ENCODE peak calls at places on chromosomes 2 and 18, in seven cellular contexts. One of them, this sample, is unnamed.

GRCh38 chr2:5698171-5698570 is 6.0 kb downstream of the SOX11 start:
- DNase-seq in IMR-90: no peak
- DNase-seq in dorsolateral prefrontal cortex: no peak
- DNase-seq in WERI-Rb-1: no peak
- DNase-seq in SK-N-SH: no peak
- DNase-seq in mucosa of descending colon: no peak
- DNase-seq in AG09309: no peak
- DNase-seq in this sample: no peak

GRCh38 chr18:36078751-36079529 is 11.6 kb upstream of the RPRD1A start:
- DNase-seq in IMR-90: peak; percentile 71
- DNase-seq in dorsolateral prefrontal cortex: no peak
- DNase-seq in WERI-Rb-1: no peak
- DNase-seq in SK-N-SH: no peak
- DNase-seq in mucosa of descending colon: no peak
- DNase-seq in AG09309: peak; percentile 33
- DNase-seq in this sample: no peak

GRCh38 chr2:201996681-201997254 is 36.9 kb upstream of the FZD7 start:
- DNase-seq in IMR-90: no peak
- DNase-seq in dorsolateral prefrontal cortex: no peak
- DNase-seq in WERI-Rb-1: no peak
- DNase-seq in SK-N-SH: peak; percentile 69
- DNase-seq in mucosa of descending colon: no peak
- DNase-seq in AG09309: no peak
- DNase-seq in this sample: no peak

GRCh38 chr18:13159579-13159978 is 59.0 kb upstream of the LDLRAD4 start:
- DNase-seq in IMR-90: peak; percentile 73
- DNase-seq in dorsolateral prefrontal cortex: no peak
- DNase-seq in WERI-Rb-1: peak; percentile 44
- DNase-seq in SK-N-SH: peak; percentile 73
- DNase-seq in mucosa of descending colon: no peak
- DNase-seq in AG09309: peak; percentile 33
- DNase-seq in this sample: no peak

GRCh38 chr18:9787716-9788115 is 79.6 kb downstream of the RAB31 start:
- DNase-seq in IMR-90: peak; percentile 48
- DNase-seq in dorsolateral prefrontal cortex: no peak
- DNase-seq in WERI-Rb-1: no peak
- DNase-seq in SK-N-SH: no peak
- DNase-seq in mucosa of descending colon: no peak
- DNase-seq in AG09309: no peak
- DNase-seq in this sample: no peak

GRCh38 chr2:23595601-23596251 is 210.7 kb downstream of the KLHL29 start:
- DNase-seq in IMR-90: peak; percentile 13
- DNase-seq in dorsolateral prefrontal cortex: peak; percentile 45
- DNase-seq in WERI-Rb-1: no peak
- DNase-seq in SK-N-SH: no peak
- DNase-seq in mucosa of descending colon: no peak
- DNase-seq in AG09309: no peak
- DNase-seq in this sample: no peak

GRCh38 chr2:215652432-215652831 is 216.6 kb upstream of the FN1 start:
- DNase-seq in IMR-90: peak; percentile 93
- DNase-seq in dorsolateral prefrontal cortex: no peak
- DNase-seq in WERI-Rb-1: no peak
- DNase-seq in SK-N-SH: no peak
- DNase-seq in mucosa of descending colon: no peak
- DNase-seq in AG09309: peak; percentile 62
- DNase-seq in this sample: no peak

GRCh38 chr2:1491751-1492150 is 78.5 kb downstream of the TPO start:
- DNase-seq in IMR-90: no peak
- DNase-seq in dorsolateral prefrontal cortex: no peak
- DNase-seq in WERI-Rb-1: no peak
- DNase-seq in SK-N-SH: no peak
- DNase-seq in mucosa of descending colon: no peak
- DNase-seq in AG09309: no peak
- DNase-seq in this sample: no peak

GRCh38 chr2:218890369-218890768 is 9.7 kb downstream of the WNT10A start:
- DNase-seq in IMR-90: no peak
- DNase-seq in dorsolateral prefrontal cortex: no peak
- DNase-seq in WERI-Rb-1: no peak
- DNase-seq in SK-N-SH: no peak
- DNase-seq in mucosa of descending colon: no peak
- DNase-seq in AG09309: no peak
- DNase-seq in this sample: no peak

GRCh38 chr2:109126501-109126860 is 2.5 kb upstream of the SH3RF3 start:
- DNase-seq in IMR-90: peak; percentile 92
- DNase-seq in dorsolateral prefrontal cortex: no peak
- DNase-seq in WERI-Rb-1: peak; percentile 16
- DNase-seq in SK-N-SH: no peak
- DNase-seq in mucosa of descending colon: no peak
- DNase-seq in AG09309: peak; percentile 80
- DNase-seq in this sample: no peak

GRCh38 chr2:112730791-112731190 is 10.0 kb downstream of the NT5DC4 start:
- DNase-seq in IMR-90: no peak
- DNase-seq in dorsolateral prefrontal cortex: no peak
- DNase-seq in WERI-Rb-1: no peak
- DNase-seq in SK-N-SH: no peak
- DNase-seq in mucosa of descending colon: no peak
- DNase-seq in AG09309: no peak
- DNase-seq in this sample: no peak

GRCh38 chr18:58497845-58498244 is 131.0 kb downstream of the ALPK2 start:
- DNase-seq in IMR-90: peak; percentile 48
- DNase-seq in dorsolateral prefrontal cortex: no peak
- DNase-seq in WERI-Rb-1: no peak
- DNase-seq in SK-N-SH: no peak
- DNase-seq in mucosa of descending colon: no peak
- DNase-seq in AG09309: no peak
- DNase-seq in this sample: no peak

GRCh38 chr2:232632904-232633412 is 446 bp upstream of the EFHD1 start:
- DNase-seq in IMR-90: no peak
- DNase-seq in dorsolateral prefrontal cortex: peak; percentile 74
- DNase-seq in WERI-Rb-1: no peak
- DNase-seq in SK-N-SH: no peak
- DNase-seq in mucosa of descending colon: no peak
- DNase-seq in AG09309: no peak
- DNase-seq in this sample: no peak
- TF ChIP-seq CTCF in IMR-90: no peak
- TF ChIP-seq CTCF in dorsolateral prefrontal cortex: peak; percentile 53
- TF ChIP-seq CTCF in WERI-Rb-1: peak; percentile 22
- TF ChIP-seq CTCF in SK-N-SH: peak; percentile 19
- TF ChIP-seq CTCF in mucosa of descending colon: no peak
- TF ChIP-seq CTCF in AG09309: no peak
- TF ChIP-seq CTCF in this sample: no peak

GRCh38 chr2:203376173-203376572 is 48.0 kb downstream of the ABI2 start:
- DNase-seq in IMR-90: no peak
- DNase-seq in dorsolateral prefrontal cortex: no peak
- DNase-seq in WERI-Rb-1: no peak
- DNase-seq in SK-N-SH: no peak
- DNase-seq in mucosa of descending colon: no peak
- DNase-seq in AG09309: no peak
- DNase-seq in this sample: no peak
- TF ChIP-seq CTCF in IMR-90: no peak
- TF ChIP-seq CTCF in dorsolateral prefrontal cortex: no peak
- TF ChIP-seq CTCF in WERI-Rb-1: no peak
- TF ChIP-seq CTCF in SK-N-SH: no peak
- TF ChIP-seq CTCF in mucosa of descending colon: no peak
- TF ChIP-seq CTCF in AG09309: no peak
- TF ChIP-seq CTCF in this sample: peak; percentile 16

GRCh38 chr2:10909996-10910341 is 1.8 kb upstream of the KCNF1 start:
- DNase-seq in IMR-90: no peak
- DNase-seq in dorsolateral prefrontal cortex: no peak
- DNase-seq in WERI-Rb-1: no peak
- DNase-seq in SK-N-SH: no peak
- DNase-seq in mucosa of descending colon: no peak
- DNase-seq in AG09309: no peak
- DNase-seq in this sample: no peak
- TF ChIP-seq CTCF in IMR-90: no peak
- TF ChIP-seq CTCF in dorsolateral prefrontal cortex: no peak
- TF ChIP-seq CTCF in WERI-Rb-1: no peak
- TF ChIP-seq CTCF in SK-N-SH: no peak
- TF ChIP-seq CTCF in mucosa of descending colon: no peak
- TF ChIP-seq CTCF in AG09309: no peak
- TF ChIP-seq CTCF in this sample: peak; percentile 71

DNA sequence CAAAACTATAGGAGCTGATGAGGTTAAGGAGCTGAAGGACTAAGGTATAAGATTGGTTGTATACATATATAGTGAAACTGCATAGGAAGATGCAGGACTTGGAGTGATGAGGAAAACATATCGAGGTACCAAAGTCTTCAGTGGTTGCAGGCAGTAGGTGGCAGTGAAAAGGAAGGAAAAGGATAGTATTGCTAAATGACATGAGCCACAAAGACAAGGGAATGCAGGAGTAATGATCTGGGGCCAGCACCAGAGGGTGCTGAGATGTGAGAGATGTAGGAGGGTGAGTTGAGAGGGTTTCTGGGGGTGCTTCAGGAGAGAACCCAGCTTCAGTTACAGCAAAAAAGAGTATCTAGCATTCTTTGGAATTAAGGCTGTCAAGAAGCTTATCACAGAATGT is 172.2 kb upstream of the MYO3B start:
- DNase-seq in IMR-90: no peak
- DNase-seq in dorsolateral prefrontal cortex: no peak
- DNase-seq in WERI-Rb-1: no peak
- DNase-seq in SK-N-SH: no peak
- DNase-seq in mucosa of descending colon: no peak
- DNase-seq in AG09309: no peak
- DNase-seq in this sample: no peak
- TF ChIP-seq CTCF in IMR-90: no peak
- TF ChIP-seq CTCF in dorsolateral prefrontal cortex: no peak
- TF ChIP-seq CTCF in WERI-Rb-1: no peak
- TF ChIP-seq CTCF in SK-N-SH: no peak
- TF ChIP-seq CTCF in mucosa of descending colon: no peak
- TF ChIP-seq CTCF in AG09309: no peak
- TF ChIP-seq CTCF in this sample: no peak

GRCh38 chr2:9113262-9113661 is 93.3 kb upstream of the ASAP2 start:
- DNase-seq in IMR-90: no peak
- DNase-seq in dorsolateral prefrontal cortex: no peak
- DNase-seq in WERI-Rb-1: no peak
- DNase-seq in SK-N-SH: no peak
- DNase-seq in mucosa of descending colon: no peak
- DNase-seq in AG09309: no peak
- DNase-seq in this sample: no peak

GRCh38 chr2:9112079-9112721 is 94.4 kb upstream of the ASAP2 start:
- DNase-seq in IMR-90: peak; percentile 96
- DNase-seq in dorsolateral prefrontal cortex: no peak
- DNase-seq in WERI-Rb-1: no peak
- DNase-seq in SK-N-SH: peak; percentile 58
- DNase-seq in mucosa of descending colon: no peak
- DNase-seq in AG09309: peak; percentile 67
- DNase-seq in this sample: no peak

GRCh38 chr2:9109871-9110270 is 96.7 kb upstream of the ASAP2 start:
- DNase-seq in IMR-90: no peak
- DNase-seq in dorsolateral prefrontal cortex: no peak
- DNase-seq in WERI-Rb-1: no peak
- DNase-seq in SK-N-SH: no peak
- DNase-seq in mucosa of descending colon: no peak
- DNase-seq in AG09309: no peak
- DNase-seq in this sample: no peak

GRCh38 chr2:9110346-9110884 is 96.2 kb upstream of the ASAP2 start:
- DNase-seq in IMR-90: no peak
- DNase-seq in dorsolateral prefrontal cortex: no peak
- DNase-seq in WERI-Rb-1: no peak
- DNase-seq in SK-N-SH: peak; percentile 44
- DNase-seq in mucosa of descending colon: no peak
- DNase-seq in AG09309: no peak
- DNase-seq in this sample: no peak

DNA sequence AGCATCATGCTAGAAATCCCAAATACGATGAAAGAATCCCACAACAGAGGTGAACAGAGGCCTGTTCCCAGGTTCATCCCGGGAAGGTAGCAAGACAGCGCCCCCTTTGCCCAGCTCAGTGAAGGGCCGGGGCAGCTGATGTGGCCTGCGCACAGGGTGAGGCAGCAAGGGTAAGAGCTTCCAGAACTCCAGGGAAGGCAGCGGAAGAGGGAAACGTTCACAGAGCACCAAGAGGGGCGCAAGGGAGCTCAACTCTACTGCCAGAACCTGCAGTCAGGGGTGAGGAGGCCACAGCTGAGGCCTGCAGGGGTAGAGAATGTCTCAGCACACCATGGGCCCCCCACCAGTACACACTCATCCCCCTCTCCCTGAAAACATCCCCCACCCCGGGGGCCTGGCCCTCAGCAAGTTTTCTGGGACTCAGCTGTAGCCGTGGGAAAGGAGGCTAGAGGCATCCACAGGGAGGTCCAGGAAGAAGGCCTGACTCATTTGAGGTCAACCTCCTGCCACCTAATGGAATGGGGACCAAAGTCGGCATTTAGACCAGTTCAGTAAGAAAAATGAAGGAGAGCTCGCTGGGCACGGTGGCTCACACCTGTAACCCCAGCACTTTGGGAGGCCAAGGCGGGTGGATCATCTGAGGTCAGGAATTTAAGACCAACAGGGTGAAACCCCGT is 95.6 kb upstream of the ASAP2 start:
- DNase-seq in IMR-90: peak; percentile 32
- DNase-seq in dorsolateral prefrontal cortex: no peak
- DNase-seq in WERI-Rb-1: peak; percentile 50
- DNase-seq in SK-N-SH: peak; percentile 64
- DNase-seq in mucosa of descending colon: no peak
- DNase-seq in AG09309: no peak
- DNase-seq in this sample: peak; percentile 56
- TF ChIP-seq CTCF in IMR-90: no peak
- TF ChIP-seq CTCF in dorsolateral prefrontal cortex: no peak
- TF ChIP-seq CTCF in WERI-Rb-1: peak; percentile 83
- TF ChIP-seq CTCF in SK-N-SH: peak; percentile 56
- TF ChIP-seq CTCF in mucosa of descending colon: no peak
- TF ChIP-seq CTCF in AG09309: peak; percentile 14
- TF ChIP-seq CTCF in this sample: peak; percentile 45

DNA sequence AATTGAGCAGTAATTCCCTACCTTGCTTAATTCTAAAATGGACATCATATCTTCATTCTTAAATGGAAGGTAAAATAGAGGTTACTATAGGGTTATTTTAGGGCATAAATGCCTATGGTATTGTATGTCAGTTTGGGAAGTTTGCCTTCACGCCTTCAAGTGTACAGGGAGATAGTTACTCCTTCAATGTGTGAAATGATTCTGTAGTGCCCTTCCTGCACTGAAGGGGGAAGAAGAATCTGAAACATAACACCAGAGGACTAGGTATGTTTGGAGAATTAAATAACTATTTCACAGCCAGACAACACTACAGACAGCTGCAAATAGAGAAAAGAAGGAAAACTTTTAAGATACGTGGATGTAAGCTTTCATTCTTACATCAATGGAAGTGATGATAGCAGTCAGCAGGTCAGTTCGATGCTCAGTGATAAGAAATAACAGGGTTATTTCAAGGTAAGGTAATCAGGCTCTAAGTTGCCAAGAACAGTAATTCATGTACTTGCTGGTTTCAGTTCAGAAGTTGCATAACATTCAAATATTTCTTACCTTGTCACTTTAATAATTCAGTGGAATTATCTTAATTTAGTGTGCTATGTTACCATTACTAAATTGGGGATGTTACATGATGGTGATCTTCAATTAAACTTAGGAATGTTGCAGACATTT is 4.0 kb downstream of the PKP4 start:
- DNase-seq in IMR-90: no peak
- DNase-seq in dorsolateral prefrontal cortex: no peak
- DNase-seq in WERI-Rb-1: no peak
- DNase-seq in SK-N-SH: no peak
- DNase-seq in mucosa of descending colon: no peak
- DNase-seq in AG09309: no peak
- DNase-seq in this sample: no peak
- TF ChIP-seq CTCF in IMR-90: no peak
- TF ChIP-seq CTCF in dorsolateral prefrontal cortex: no peak
- TF ChIP-seq CTCF in WERI-Rb-1: no peak
- TF ChIP-seq CTCF in SK-N-SH: peak; percentile 23
- TF ChIP-seq CTCF in mucosa of descending colon: no peak
- TF ChIP-seq CTCF in AG09309: peak; percentile 27
- TF ChIP-seq CTCF in this sample: peak; percentile 13

This sample was measured in glutamatergic neuron.